ENCODE peak calls at places on chromosomes 6 and 20, in five cellular contexts. V, F, I, J and M are unnamed samples.
A peak's percentile ranks its signal among the peaks of the same experiment; 100 is the strongest.

GRCh38 chr6:144651219-144651618 is 366.1 kb downstream of the UTRN start:
- DNase-seq in J (no peak), F (no peak), V (no peak), I (no peak), M (no peak)

GRCh38 chr6:113432729-113433505 is 424.2 kb upstream of the MARCKS start:
- DNase-seq in I (no peak), V (no peak), J (no peak), F (no peak), M (no peak)

GRCh38 chr6:23611776-23612381 is 514.1 kb upstream of the NRSN1 start:
- DNase-seq in J (no peak), V (no peak), F (no peak), I (no peak), M (no peak)

GRCh38 chr6:79599725-79600259 is 31.3 kb upstream of the SH3BGRL2 start:
- DNase-seq in J (no peak), V (no peak), I (no peak), F (no peak), M (no peak)

GRCh38 chr6:28003661-28004060 is 46.6 kb downstream of the OR2B6 start:
- DNase-seq in I (no peak), F (no peak), J (no peak), V (no peak), M (no peak)

GRCh38 chr6:111980168-111980567 is 73.7 kb upstream of the CCN6 start:
- DNase-seq in J (no peak), V (no peak), F (no peak), I (no peak), M (peak; percentile 90)

GRCh38 chr20:3887870-3888614 is 1.1 kb upstream of the PANK2 start:
- DNase-seq in V (peak; percentile 25), I (no peak), F (no peak), J (no peak), M (no peak)

GRCh38 chr6:33034554-33034953 is 25.2 kb upstream of the HLA-DOA start:
- DNase-seq in J (no peak), V (no peak), F (no peak), I (no peak), M (no peak)

GRCh38 chr6:142367501-142368018 is 65.8 kb downstream of the ADGRG6 start:
- DNase-seq in F (no peak), J (no peak), I (no peak), V (no peak), M (no peak)

GRCh38 chr6:113632220-113632864 is 224.8 kb upstream of the MARCKS start:
- DNase-seq in J (peak; percentile 52), I (no peak), F (no peak), V (peak; percentile 27), M (no peak)

GRCh38 chr6:10837009-10837691 is 1.2 kb downstream of the MAK start:
- DNase-seq in V (peak; percentile 29), J (peak; percentile 44), I (no peak), F (no peak), M (no peak)

GRCh38 chr6:25962368-25963127 is at the start of gene TRIM38:
- DNase-seq in V (peak; percentile 88), I (peak; percentile 87), F (peak; percentile 63), J (peak; percentile 65), M (peak; percentile 93)

GRCh38 chr6:151692216-151692615 is 115.3 kb upstream of the ESR1 start:
- DNase-seq in F (no peak), J (no peak), I (no peak), V (no peak), M (no peak)

GRCh38 chr6:73817238-73817637 is 121.2 kb downstream of the CD109 start:
- DNase-seq in I (no peak), J (no peak), F (no peak), V (no peak), M (no peak)

GRCh38 chr6:117078624-117079023 is 186.7 kb upstream of the VGLL2 start:
- DNase-seq in V (no peak), J (no peak), F (no peak), I (no peak), M (no peak)

GRCh38 chr6:85449388-85449817 is 480 bp upstream of the NT5E start:
- DNase-seq in I (peak; percentile 29), V (peak; percentile 36), F (no peak), J (no peak), M (no peak)
- H3K4me3 ChIP-seq in I (no peak overlapping the region), V (peak overlapping the region; percentile 64), F (peak overlapping the region; percentile 81), J (peak overlapping the region; percentile 26), M (peak overlapping the region; percentile 79)

DNA sequence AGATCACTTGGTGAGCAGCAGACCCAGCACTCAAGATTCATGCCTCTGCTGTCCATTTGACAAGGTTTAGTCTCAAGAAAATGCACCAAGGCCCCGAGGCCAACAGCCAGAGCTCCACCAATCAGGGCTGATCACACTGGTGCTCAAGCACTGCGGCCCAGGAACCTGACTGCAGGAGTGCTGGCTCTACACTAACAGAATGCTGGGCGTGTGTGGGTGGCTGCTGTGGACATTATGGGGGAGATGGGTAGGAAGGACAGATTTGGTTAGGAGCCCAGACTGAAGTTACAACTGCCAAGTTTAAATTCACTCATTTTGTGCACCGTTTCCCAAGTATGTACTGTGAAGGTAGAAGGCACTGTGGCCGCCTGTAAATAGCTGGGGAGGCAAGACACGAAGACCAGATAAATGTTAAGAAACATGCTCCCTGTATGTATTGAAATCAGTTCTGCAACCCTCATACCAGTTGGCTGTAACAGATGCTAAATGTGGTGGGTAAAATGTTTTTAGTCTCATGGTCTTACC is 28.1 kb downstream of the SNX5 start:
- DNase-seq in I (no peak), V (no peak), J (no peak), F (no peak), M (no peak)
- H3K27ac ChIP-seq in I (no peak overlapping the region), V (no peak overlapping the region), J (no peak overlapping the region), F (no peak overlapping the region), M (no peak overlapping the region)

DNA sequence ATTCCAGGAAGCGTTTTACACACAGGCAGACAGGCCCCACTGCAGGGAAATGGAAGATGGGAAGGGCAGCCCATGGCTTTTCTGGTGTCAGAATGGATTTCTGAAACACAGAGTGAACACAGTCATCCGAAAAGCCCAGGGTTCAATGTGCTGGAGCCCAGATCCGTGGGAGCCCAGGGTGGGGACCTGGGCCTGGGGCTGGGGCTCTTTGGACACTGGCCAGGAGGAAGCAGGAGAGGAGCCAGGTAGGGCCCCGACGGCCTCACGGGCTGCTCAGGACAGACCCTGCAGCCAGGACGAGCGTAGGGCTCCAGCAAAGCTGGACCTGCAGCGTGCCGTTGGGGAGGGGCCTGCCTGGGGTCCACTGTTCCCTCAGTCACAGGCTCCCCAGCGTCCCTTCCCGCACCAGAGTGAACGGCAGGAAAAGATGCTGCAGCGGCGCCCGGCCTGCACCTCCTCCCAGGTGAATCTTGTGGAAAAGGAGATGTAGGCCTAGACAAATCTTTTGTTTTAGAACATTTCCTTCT is 24.3 kb upstream of the LSM14B start:
- DNase-seq in V (no peak), I (no peak), J (no peak), F (no peak), M (no peak)
- H3K9me3 ChIP-seq in V (peaks cover 21% of the 10 kb centered on the region), I (peaks cover 2% of the 10 kb centered on the region), J (no peaks in the 10 kb centered on the region), F (peaks cover 39% of the 10 kb centered on the region), M (peaks cover 20% of the 10 kb centered on the region)

GRCh38 chr6:134172020-134172766 is 119.8 kb upstream of the SLC2A12 start:
- DNase-seq in J (no peak), V (no peak), I (no peak), F (no peak), M (no peak)

GRCh38 chr6:134171517-134171916 is 119.1 kb upstream of the SLC2A12 start:
- DNase-seq in V (no peak), J (no peak), I (no peak), F (no peak), M (no peak)

GRCh38 chr6:134173936-134174789 is 121.7 kb upstream of the SLC2A12 start:
- DNase-seq in I (peak; percentile 79), J (peak; percentile 91), V (peak; percentile 87), F (peak; percentile 84), M (peak; percentile 94)

GRCh38 chr6:134174790-134175531 is 122.5 kb upstream of the SLC2A12 start:
- DNase-seq in J (peak; percentile 97), I (peak; percentile 90), V (peak; percentile 89), F (peak; percentile 88), M (peak; percentile 97)

DNA sequence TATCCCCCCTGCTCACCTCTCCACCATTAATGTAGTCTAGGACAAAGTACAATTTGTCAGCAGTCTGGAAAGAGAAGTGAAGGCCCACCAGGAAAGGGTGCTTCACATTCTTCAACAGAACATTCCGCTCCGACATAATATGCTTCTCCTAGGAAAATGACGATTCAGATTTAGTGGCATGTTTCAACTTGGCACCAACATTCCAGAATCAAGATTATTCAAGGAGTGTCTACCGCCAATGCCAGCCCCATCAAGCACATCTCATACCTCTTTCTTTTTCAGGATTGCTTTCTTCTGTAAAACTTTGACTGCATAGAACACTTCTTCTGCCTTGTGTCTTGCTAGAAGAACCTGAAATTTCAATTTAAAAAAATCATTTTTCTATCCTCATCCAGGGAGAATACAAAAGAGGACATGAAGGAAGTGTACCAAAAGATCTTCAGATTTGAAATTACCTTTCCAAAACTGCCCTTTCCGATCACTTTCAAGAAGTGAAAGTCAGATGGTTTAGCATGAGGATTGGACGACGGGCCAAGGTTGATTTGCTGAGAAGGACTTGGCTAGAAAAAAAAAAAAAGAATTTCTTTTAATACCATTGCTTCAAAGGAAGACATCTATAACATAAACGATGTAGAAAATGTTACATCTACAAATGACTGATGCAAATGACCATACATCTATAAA is 120.7 kb upstream of the SLC2A12 start:
- DNase-seq in I (no peak), J (no peak), F (no peak), V (no peak), M (no peak)
- H3K4me3 ChIP-seq in I (no peak overlapping the region), J (peak overlapping the region; percentile 87), F (peak overlapping the region; percentile 88), V (peak overlapping the region; percentile 80), M (peak overlapping the region; percentile 92)

GRCh38 chr6:159981171-159981571 is 12.3 kb downstream of the IGF2R start:
- DNase-seq in I (no peak), J (no peak), V (no peak), F (no peak), M (no peak)
- H3K27ac ChIP-seq in I (peak overlapping the region; percentile 55), J (peak overlapping the region; percentile 73), V (peak overlapping the region; percentile 50), F (peak overlapping the region; percentile 32), M (peak overlapping the region; percentile 45)

GRCh38 chr6:154502564-154502963 is 7.9 kb downstream of the CNKSR3 start:
- DNase-seq in V (no peak), I (no peak), F (no peak), J (no peak), M (no peak)
- H3K9me3 ChIP-seq in V (no peaks in the 10 kb centered on the region), I (no peaks in the 10 kb centered on the region), F (no peaks in the 10 kb centered on the region), J (no peaks in the 10 kb centered on the region), M (no peaks in the 10 kb centered on the region)

GRCh38 chr20:14800743-14801425 is 463.5 kb upstream of the FLRT3 start:
- DNase-seq in V (no peak), J (no peak), I (no peak), F (no peak), M (no peak)
- H3K4me3 ChIP-seq in V (no peak overlapping the region), J (no peak overlapping the region), I (no peak overlapping the region), F (no peak overlapping the region), M (no peak overlapping the region)

DNA sequence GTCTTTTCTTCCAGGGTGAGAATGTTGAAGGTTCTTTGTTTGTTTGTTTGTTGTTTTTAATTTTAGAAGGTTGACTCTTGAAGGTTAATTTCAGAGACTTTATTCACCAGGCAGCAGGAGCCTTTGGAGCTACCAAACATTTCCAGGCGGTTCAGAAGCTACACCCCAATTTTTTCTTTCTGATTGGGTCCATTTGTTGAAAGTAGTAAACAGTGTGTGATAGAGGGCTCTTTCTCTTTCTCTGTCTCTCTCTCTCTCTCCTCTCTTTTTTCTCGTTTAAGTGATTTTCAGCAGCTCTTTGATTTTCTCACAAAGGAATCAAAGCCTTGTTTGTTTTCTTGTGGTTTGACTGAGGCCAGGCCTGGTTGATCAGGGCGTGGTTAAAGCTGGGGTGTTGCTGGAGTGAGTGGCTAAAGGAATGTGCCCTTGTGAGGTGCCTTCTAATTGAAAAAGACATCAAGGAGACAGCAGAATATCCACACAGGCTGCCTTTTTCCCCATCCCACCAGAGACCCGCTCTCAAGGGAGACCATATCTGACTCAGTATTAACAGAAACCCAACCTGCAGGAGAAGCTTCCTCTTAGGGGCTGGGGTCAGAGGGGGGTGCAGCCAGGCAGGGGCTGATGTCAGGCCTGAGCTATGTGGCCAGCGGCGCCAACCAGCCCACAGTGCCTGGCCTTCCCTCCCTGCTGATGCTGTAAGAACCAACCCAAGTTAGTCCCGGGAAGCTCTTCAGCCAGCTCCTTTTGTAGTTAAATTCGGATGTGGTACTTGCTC is 40.4 kb upstream of the NAA20 start:
- DNase-seq in J (peak; percentile 73), V (peak; percentile 59), I (peak; percentile 37), F (no peak), M (no peak)
- H3K27ac ChIP-seq in J (peak overlapping the region; percentile 93), V (peak overlapping the region; percentile 85), I (no peak overlapping the region), F (peak overlapping the region; percentile 70), M (peak overlapping the region; percentile 92)